ENCODE peak calls at places on chromosomes 12 and 14, in six cellular contexts. C is AG10803, H is fibroblast of mammary gland, U is lower leg skin, J is hippocampal formation, F is NCI-H748 treated with DMSO at 0.1 percent for 48 hours. K is an unnamed sample.

GRCh38 chr12:1829306-1829900 is 9.0 kb downstream of the LRTM2 start:
- DNase-seq in C (no peak), H (no peak), U (no peak), J (no peak), F (no peak), K (no peak)

GRCh38 chr12:100398307-100398706 is 41.4 kb downstream of the SLC17A8 start:
- DNase-seq in C (no peak), H (no peak), U (no peak), J (no peak), F (no peak), K (no peak)

GRCh38 chr12:108004368-108004767 is 124.7 kb upstream of the WSCD2 start:
- DNase-seq in C (no peak), H (no peak), U (no peak), J (no peak), F (no peak), K (no peak)

GRCh38 chr12:6855322-6855721 is 3.4 kb downstream of the USP5 start:
- DNase-seq in C (no peak), H (no peak), U (no peak), J (no peak), F (no peak), K (no peak)

GRCh38 chr14:104314251-104314941 is 176.0 kb downstream of the KIF26A start:
- DNase-seq in C (no peak), H (no peak), U (no peak), J (no peak), F (no peak), K (no peak)

GRCh38 chr12:96239711-96240234 is 45.6 kb downstream of the ELK3 start:
- DNase-seq in C (peak), H (peak), U (no peak), J (no peak), F (no peak), K (peak)

GRCh38 chr12:124851344-124851743 is 12.3 kb downstream of the SCARB1 start:
- DNase-seq in C (no peak), H (no peak), U (no peak), J (no peak), F (no peak), K (no peak)

GRCh38 chr12:46531059-46531785 is 158.6 kb upstream of the SLC38A2 start:
- DNase-seq in C (no peak), H (no peak), U (no peak), J (no peak), F (no peak), K (no peak)

GRCh38 chr12:121652767-121653497 is 16.5 kb downstream of the MORN3 start:
- DNase-seq in C (no peak), H (no peak), U (peak), J (no peak), F (no peak), K (no peak)

GRCh38 chr12:117042171-117042809 is 56.9 kb downstream of the TESC start:
- DNase-seq in C (no peak), H (no peak), U (no peak), J (no peak), F (no peak), K (peak)

GRCh38 chr12:127655691-127656090 is 611.3 kb upstream of the TMEM132C start:
- DNase-seq in C (peak), H (peak), U (no peak), J (no peak), F (no peak), K (peak)

GRCh38 chr14:94290197-94290596 is 2.9 kb downstream of the SERPINA10 start:
- DNase-seq in C (no peak), H (no peak), U (no peak), J (no peak), F (no peak), K (no peak)

GRCh38 chr12:3117144-3117581 is 40.0 kb downstream of the TSPAN9 start:
- DNase-seq in C (peak), H (peak), U (no peak), J (no peak), F (no peak), K (peak)

GRCh38 chr12:1869145-1869544 is 48.8 kb downstream of the LRTM2 start:
- DNase-seq in C (no peak), H (no peak), U (no peak), J (no peak), F (no peak), K (no peak)

GRCh38 chr12:4584896-4585295 is 22.9 kb downstream of the DYRK4 start:
- DNase-seq in C (no peak), H (no peak), U (no peak), J (no peak), F (no peak), K (no peak)

GRCh38 chr14:67571275-67571990 is 28.6 kb downstream of the PIGH start:
- DNase-seq in C (peak), H (peak), U (peak), J (peak), F (peak), K (peak)

GRCh38 chr12:69168828-69169227 is 70.5 kb upstream of the CPSF6 start:
- DNase-seq in C (no peak), H (no peak), U (no peak), J (no peak), F (no peak), K (no peak)

GRCh38 chr12:117540011-117540410 is 178.6 kb upstream of the NOS1 start:
- DNase-seq in C (no peak), H (no peak), U (no peak), J (no peak), F (no peak), K (no peak)

GRCh38 chr12:2868986-2869385 is 8.0 kb downstream of the FOXM1 start:
- DNase-seq in C (peak), H (peak), U (no peak), J (no peak), F (no peak), K (peak)

GRCh38 chr12:121872546-121873223 is 14.0 kb upstream of the HPD start:
- DNase-seq in C (peak), H (peak), U (no peak), J (no peak), F (no peak), K (peak)

GRCh38 chr12:112148031-112148513 is 22.7 kb downstream of the TRAFD1 start:
- DNase-seq in C (peak), H (peak), U (no peak), J (no peak), F (no peak), K (peak)

GRCh38 chr12:108066583-108067234 is 62.4 kb upstream of the WSCD2 start:
- DNase-seq in C (no peak), H (no peak), U (no peak), J (no peak), F (no peak), K (no peak)

K was measured in cardiac fibroblast.